ENCODE peak calls at places on chromosomes 12 and 14, in ten cellular contexts. N is A549; H is OCI-LY7; F is fibroblast of lung; P is ascending aorta; J is DND-41; T is neural progenitor cell; G is psoas muscle; S is CD8-positive, alpha-beta T cell; C is astrocyte. A is an unnamed sample.
A peak's percentile ranks its signal among the peaks of the same experiment; 100 is the strongest.

GRCh38 chr12:93137656-93138612 is 208.8 kb upstream of the EEA1 start:
- DNase-seq in N (peak; percentile 60), H (no peak), F (peak; percentile 81), P (no peak), J (no peak), T (no peak), G (no peak), S (no peak), C (peak; percentile 87), A (peak; percentile 54)

GRCh38 chr12:31431721-31432120 is 105.8 kb upstream of the SINHCAF start:
- DNase-seq in N (no peak), H (no peak), F (peak; percentile 68), P (no peak), J (no peak), T (no peak), G (no peak), S (no peak), C (peak; percentile 30), A (peak; percentile 19)

GRCh38 chr14:28023853-28024252 is 742.7 kb upstream of the FOXG1 start:
- DNase-seq in N (no peak), H (no peak), F (no peak), P (no peak), J (no peak), T (no peak), G (no peak), S (no peak), C (no peak), A (no peak)

GRCh38 chr12:4909397-4909733 is 340 bp upstream of the KCNA1 start:
- DNase-seq in N (no peak), H (no peak), F (no peak), P (no peak), J (no peak), T (peak; percentile 58), G (no peak), S (no peak), C (no peak), A (no peak)

GRCh38 chr12:107242189-107242588 is 148.8 kb upstream of the CRY1 start:
- DNase-seq in N (no peak), H (no peak), F (no peak), P (no peak), J (no peak), T (no peak), G (no peak), S (no peak), C (peak; percentile 15), A (no peak)

GRCh38 chr12:19065871-19066270 is 63.7 kb upstream of the PLEKHA5 start:
- DNase-seq in N (no peak), H (no peak), F (no peak), P (no peak), J (no peak), T (no peak), G (no peak), S (no peak), C (no peak), A (no peak)

GRCh38 chr12:82019533-82019932 is 260.4 kb upstream of the PPFIA2 start:
- DNase-seq in N (peak; percentile 2), H (no peak), F (no peak), P (no peak), J (no peak), T (peak; percentile 23), G (no peak), S (no peak), C (no peak), A (peak; percentile 26)

GRCh38 chr12:17064834-17065233 is 458.9 kb upstream of the LMO3 start:
- DNase-seq in N (no peak), H (no peak), F (no peak), P (no peak), J (no peak), T (no peak), G (no peak), S (no peak), C (no peak), A (no peak)

GRCh38 chr12:104707179-104707578 is 250.4 kb downstream of the CHST11 start:
- DNase-seq in N (no peak), H (no peak), F (no peak), P (no peak), J (no peak), T (no peak), G (no peak), S (no peak), C (peak; percentile 26), A (no peak)

GRCh38 chr12:3004655-3005565 is 45.7 kb downstream of the TEAD4 start:
- DNase-seq in N (no peak), H (peak; percentile 4), F (no peak), P (no peak), J (no peak), T (no peak), G (peak; percentile 49), S (no peak), C (no peak), A (no peak)

GRCh38 chr12:40336573-40337199 is 111.9 kb downstream of the LRRK2 start:
- DNase-seq in N (peak; percentile 27), H (peak; percentile 28), F (peak; percentile 15), P (no peak), J (no peak), T (no peak), G (no peak), S (no peak), C (peak; percentile 1), A (peak; percentile 21)

GRCh38 chr14:79100578-79100977 is 930.4 kb downstream of the NRXN3 start:
- DNase-seq in N (no peak), H (no peak), F (no peak), P (no peak), J (no peak), T (no peak), G (no peak), S (no peak), C (no peak), A (no peak)

DNA sequence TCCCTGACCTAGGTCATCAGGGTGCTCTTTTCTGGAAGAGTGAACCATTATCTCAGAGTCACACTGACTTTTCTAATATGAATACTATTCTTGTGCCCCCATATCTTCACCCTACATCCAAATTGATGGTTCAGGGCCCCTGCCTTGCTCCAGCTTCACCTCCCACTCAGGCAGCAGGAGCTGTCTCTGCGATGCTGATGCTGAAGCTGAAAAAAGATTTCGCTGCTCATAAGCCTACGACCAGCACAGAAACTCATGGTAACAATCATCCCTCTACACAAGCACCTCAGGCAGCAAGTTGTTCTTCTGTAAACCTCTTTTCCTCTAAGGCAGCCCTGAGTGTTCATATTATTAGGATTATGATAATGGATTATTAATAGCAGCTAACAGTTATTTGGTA is 3.2 kb downstream of the ARF3 start:
- DNase-seq in N (no peak), H (no peak), F (no peak), P (no peak), J (no peak), T (no peak), G (no peak), S (no peak), C (no peak), A (no peak)
- H3K4me1 ChIP-seq in N (peaks cover 10% of the 10 kb centered on the region), H (peaks cover 31% of the 10 kb centered on the region), F (peaks cover 6% of the 10 kb centered on the region), P (peaks cover 18% of the 10 kb centered on the region), J (peaks cover 33% of the 10 kb centered on the region), T (peaks cover 16% of the 10 kb centered on the region), G (peaks cover 17% of the 10 kb centered on the region), S (peaks cover 19% of the 10 kb centered on the region), C (peaks cover 15% of the 10 kb centered on the region), A (peaks cover 7% of the 10 kb centered on the region)

GRCh38 chr14:104996483-104996882 is 10.9 kb downstream of the CLBA1 start:
- DNase-seq in N (no peak), H (no peak), F (no peak), P (no peak), J (no peak), T (no peak), G (no peak), S (no peak), C (no peak), A (no peak)
- TF ChIP-seq CTCF in N (no peak), H (no peak), F (no peak), P (no peak), J (no peak), T (no peak), G (no peak), S (no peak), C (no peak), A (no peak)

DNA sequence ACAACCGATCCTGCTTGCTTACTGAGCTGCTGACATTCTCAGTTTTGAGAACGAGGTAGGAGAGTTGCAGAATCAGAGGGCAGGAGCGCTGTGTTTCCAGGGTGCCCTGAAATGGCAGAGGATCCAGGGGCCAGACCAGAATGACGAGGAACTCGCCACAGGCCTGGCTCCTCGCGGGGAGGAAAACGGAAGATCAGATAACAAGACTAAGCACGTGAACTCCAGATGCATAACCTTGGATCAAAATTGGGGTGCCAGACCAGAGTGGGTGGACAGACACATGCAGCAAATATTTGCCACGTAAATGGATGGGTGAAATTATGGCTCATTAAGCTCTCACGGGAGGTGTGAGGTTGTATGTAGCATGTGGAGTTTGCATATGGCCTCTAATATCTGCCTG is 46.5 kb downstream of the ELK3 start:
- DNase-seq in N (no peak), H (no peak), F (no peak), P (no peak), J (no peak), T (no peak), G (no peak), S (no peak), C (peak; percentile 65), A (no peak)
- H3K4me1 ChIP-seq in N (no peaks in the 10 kb centered on the region), H (no peaks in the 10 kb centered on the region), F (peaks cover 50% of the 10 kb centered on the region), P (peaks cover 25% of the 10 kb centered on the region), J (peaks cover 11% of the 10 kb centered on the region), T (no peaks in the 10 kb centered on the region), G (peaks cover 17% of the 10 kb centered on the region), S (peaks cover 50% of the 10 kb centered on the region), C (peaks cover 43% of the 10 kb centered on the region), A (peaks cover 28% of the 10 kb centered on the region)

GRCh38 chr14:51824191-51824590 is 36.2 kb upstream of the GNG2 start:
- DNase-seq in N (no peak), H (no peak), F (no peak), P (no peak), J (no peak), T (no peak), G (no peak), S (no peak), C (no peak), A (no peak)

GRCh38 chr14:51821822-51822221 is 38.6 kb upstream of the GNG2 start:
- DNase-seq in N (no peak), H (no peak), F (peak; percentile 83), P (no peak), J (no peak), T (no peak), G (no peak), S (no peak), C (no peak), A (no peak)

GRCh38 chr14:51825926-51826325 is 34.5 kb upstream of the GNG2 start:
- DNase-seq in N (no peak), H (no peak), F (no peak), P (no peak), J (no peak), T (no peak), G (no peak), S (no peak), C (no peak), A (no peak)

GRCh38 chr14:51822499-51822898 is 37.9 kb upstream of the GNG2 start:
- DNase-seq in N (no peak), H (no peak), F (peak; percentile 35), P (no peak), J (no peak), T (no peak), G (no peak), S (no peak), C (no peak), A (no peak)

DNA sequence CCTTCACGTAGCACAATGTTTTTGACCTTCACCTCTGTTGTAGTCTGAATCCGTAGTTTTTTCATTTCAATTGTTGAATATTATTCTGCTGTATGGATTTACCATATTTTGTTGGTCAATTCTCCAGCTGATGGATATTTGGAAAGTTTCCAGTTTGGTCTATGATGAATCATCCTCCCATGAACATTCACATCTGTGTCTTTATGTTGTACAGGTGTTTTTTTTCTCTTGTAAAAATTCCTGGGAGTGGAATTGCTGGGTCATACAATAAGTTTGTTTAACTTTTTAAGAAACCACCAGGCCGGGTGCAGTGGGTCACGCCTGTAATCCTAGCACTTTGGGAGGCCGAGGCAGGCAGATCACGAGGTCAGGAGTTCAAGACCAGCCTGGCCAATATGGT is 36.7 kb upstream of the GNG2 start:
- DNase-seq in N (no peak), H (no peak), F (peak; percentile 63), P (no peak), J (no peak), T (no peak), G (no peak), S (no peak), C (no peak), A (no peak)
- TF ChIP-seq CTCF in N (no peak), H (no peak), F (no peak), P (no peak), J (no peak), T (no peak), G (no peak), S (no peak), C (no peak), A (no peak)